ENCODE peak calls at places on chromosome 1, in nine cellular contexts. X is SJSA1, W is psoas muscle, U is astrocyte of the cerebellum, Y is colonic mucosa, O is Panc1, A is ovary, M is neuronal stem cell, G is brain microvascular endothelial cell. I is an unnamed sample.

GRCh38 chr1:42334240-42335049 is 590 bp downstream of the FOXJ3 start:
- DNase-seq in X (peak; percentile 61), W (peak; percentile 76), U (no peak), Y (peak; percentile 63), O (no peak), A (peak; percentile 44), M (peak; percentile 58), G (peak; percentile 39), I (no peak)

GRCh38 chr1:195761102-195761501 is 847.1 kb downstream of the KCNT2 start:
- DNase-seq in X (no peak), W (no peak), U (no peak), Y (no peak), O (no peak), A (no peak), M (no peak), G (no peak), I (no peak)

GRCh38 chr1:154325583-154326545 is 539 bp downstream of the ATP8B2 start:
- DNase-seq in X (peak; percentile 92), W (peak; percentile 76), U (peak; percentile 70), Y (peak; percentile 69), O (no peak), A (peak; percentile 81), M (peak; percentile 73), G (peak; percentile 86), I (peak; percentile 63)

GRCh38 chr1:94314222-94314858 is 77.0 kb upstream of the ARHGAP29 start:
- DNase-seq in X (no peak), W (no peak), U (no peak), Y (no peak), O (no peak), A (no peak), M (no peak), G (no peak), I (no peak)

GRCh38 chr1:45929257-45929687 is 125.9 kb downstream of the MAST2 start:
- DNase-seq in X (peak; percentile 73), W (no peak), U (peak; percentile 95), Y (no peak), O (peak; percentile 55), A (no peak), M (no peak), G (peak; percentile 88), I (peak; percentile 85)

GRCh38 chr1:208433086-208433485 is 188.9 kb upstream of the PLXNA2 start:
- DNase-seq in X (peak; percentile 62), W (no peak), U (peak; percentile 20), Y (no peak), O (no peak), A (no peak), M (peak; percentile 5), G (no peak), I (peak; percentile 31)

GRCh38 chr1:64131155-64131554 is 72.3 kb upstream of the UBE2U start:
- DNase-seq in X (no peak), W (no peak), U (no peak), Y (no peak), O (no peak), A (no peak), M (no peak), G (no peak), I (no peak)

GRCh38 chr1:18632711-18633427 is 2.2 kb downstream of the PAX7 start:
- DNase-seq in X (no peak), W (no peak), U (no peak), Y (no peak), O (no peak), A (no peak), M (no peak), G (no peak), I (no peak)

GRCh38 chr1:205077158-205077933 is 6.9 kb downstream of the TMEM81 start:
- DNase-seq in X (no peak), W (no peak), U (no peak), Y (no peak), O (no peak), A (no peak), M (no peak), G (no peak), I (no peak)

GRCh38 chr1:32919811-32920733 is 18.9 kb upstream of the TMEM54 start:
- DNase-seq in X (no peak), W (peak; percentile 55), U (peak; percentile 53), Y (no peak), O (no peak), A (no peak), M (no peak), G (no peak), I (peak; percentile 92)

GRCh38 chr1:44531785-44532566 is 126.9 kb downstream of the RNF220 start:
- DNase-seq in X (no peak), W (no peak), U (no peak), Y (no peak), O (no peak), A (no peak), M (no peak), G (peak; percentile 43), I (no peak)

GRCh38 chr1:150257624-150258274 is at the start of gene CA14:
- DNase-seq in X (no peak), W (peak; percentile 65), U (no peak), Y (no peak), O (no peak), A (peak; percentile 45), M (peak; percentile 50), G (no peak), I (no peak)
- H3K4me3 ChIP-seq in X (no peak within 1 kb of the TSS), W (peak within 1 kb of the TSS; percentile 15), U (no peak within 1 kb of the TSS), Y (no peak within 1 kb of the TSS), O (no peak within 1 kb of the TSS), A (no peak within 1 kb of the TSS), M (peak within 1 kb of the TSS; percentile 70), G (peak within 1 kb of the TSS; percentile 5), I (no peak within 1 kb of the TSS)

DNA sequence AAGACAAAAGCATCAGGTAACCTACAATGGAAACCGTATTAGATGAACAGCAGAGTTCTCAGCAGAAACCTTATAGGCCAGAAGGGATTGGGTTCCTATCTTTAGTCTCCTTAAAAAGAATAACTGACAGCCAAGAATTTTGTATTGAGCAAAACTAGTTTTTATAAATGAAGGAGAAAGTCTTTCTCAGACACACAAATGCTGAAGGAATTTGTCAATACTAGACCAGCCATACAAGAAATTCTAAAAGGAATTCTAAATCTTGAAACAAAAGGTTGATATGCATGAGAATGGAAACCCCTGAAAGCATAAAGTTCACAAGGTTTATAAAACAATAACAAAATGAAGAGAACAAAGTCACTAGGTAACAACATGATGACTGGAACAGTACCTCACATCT is 58.1 kb downstream of the NEK7 start:
- DNase-seq in X (no peak), W (no peak), U (no peak), Y (no peak), O (no peak), A (no peak), M (no peak), G (no peak), I (no peak)
- H3K4me3 ChIP-seq in X (no peak overlapping the region), W (no peak overlapping the region), U (no peak overlapping the region), Y (no peak overlapping the region), O (no peak overlapping the region), A (no peak overlapping the region), M (no peak overlapping the region), G (no peak overlapping the region), I (no peak overlapping the region)

GRCh38 chr1:24503870-24504523 is 1.4 kb downstream of the RCAN3 start:
- DNase-seq in X (no peak), W (no peak), U (no peak), Y (no peak), O (no peak), A (no peak), M (no peak), G (no peak), I (no peak)
- H3K4me3 ChIP-seq in X (peak overlapping the region; percentile 78), W (peak overlapping the region; percentile 61), U (peak overlapping the region; percentile 68), Y (peak overlapping the region; percentile 71), O (peak overlapping the region; percentile 65), A (no peak overlapping the region), M (no peak overlapping the region), G (no peak overlapping the region), I (no peak overlapping the region)

GRCh38 chr1:56426587-56426986 is 152.8 kb downstream of the PLPP3 start:
- DNase-seq in X (no peak), W (no peak), U (no peak), Y (no peak), O (no peak), A (no peak), M (no peak), G (no peak), I (no peak)
- H3K4me3 ChIP-seq in X (no peak overlapping the region), W (no peak overlapping the region), U (no peak overlapping the region), Y (no peak overlapping the region), O (no peak overlapping the region), A (no peak overlapping the region), M (no peak overlapping the region), G (no peak overlapping the region), I (no peak overlapping the region)

GRCh38 chr1:3922201-3922725 is 22.2 kb upstream of the C1orf174 start:
- DNase-seq in X (no peak), W (no peak), U (no peak), Y (no peak), O (no peak), A (no peak), M (no peak), G (no peak), I (no peak)

GRCh38 chr1:3923378-3924185 is 23.5 kb upstream of the C1orf174 start:
- DNase-seq in X (no peak), W (no peak), U (no peak), Y (no peak), O (no peak), A (no peak), M (no peak), G (no peak), I (no peak)

GRCh38 chr1:3922851-3923250 is 22.8 kb upstream of the C1orf174 start:
- DNase-seq in X (no peak), W (no peak), U (no peak), Y (no peak), O (no peak), A (no peak), M (no peak), G (no peak), I (no peak)

GRCh38 chr1:3919706-3920105 is 19.6 kb upstream of the C1orf174 start:
- DNase-seq in X (no peak), W (no peak), U (no peak), Y (no peak), O (no peak), A (no peak), M (no peak), G (no peak), I (no peak)

DNA sequence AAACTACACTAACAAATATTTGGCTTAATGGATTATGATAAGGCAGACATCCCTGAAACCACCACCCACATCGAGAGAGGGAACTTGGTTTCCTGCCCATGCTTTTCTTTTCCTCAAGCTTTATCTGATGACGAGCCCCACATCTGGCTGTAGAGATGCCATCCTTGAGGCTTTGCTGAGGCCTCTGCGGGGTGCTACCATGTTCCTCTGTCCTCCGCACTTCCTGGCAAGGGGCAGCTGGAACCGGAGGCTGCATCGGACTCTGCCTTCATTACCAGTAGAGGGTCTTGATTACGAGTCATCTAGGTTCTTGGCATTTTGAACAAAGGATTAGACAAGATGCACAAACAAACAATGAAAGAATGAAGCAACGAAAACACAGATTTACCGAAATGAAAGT is 21.7 kb upstream of the C1orf174 start:
- DNase-seq in X (no peak), W (no peak), U (no peak), Y (no peak), O (no peak), A (no peak), M (no peak), G (no peak), I (no peak)
- H3K4me3 ChIP-seq in X (no peak overlapping the region), W (no peak overlapping the region), U (no peak overlapping the region), Y (no peak overlapping the region), O (peak overlapping the region; percentile 16), A (no peak overlapping the region), M (no peak overlapping the region), G (no peak overlapping the region), I (no peak overlapping the region)

I was measured in skeletal muscle cell.